ENCODE peak calls at places on chromosomes 2 and 18, in six cellular contexts. One of them, this sample, is unnamed.

GRCh38 chr2:105926960-105927678 is 182.4 kb downstream of the NCK2 start:
- DNase-seq in AG10803: no peak
- DNase-seq in GM06990: no peak
- DNase-seq in suprapubic skin: peak
- DNase-seq in BJ: no peak
- DNase-seq in lung: no peak
- DNase-seq in this sample: no peak

GRCh38 chr2:25098558-25099486 is 56.9 kb downstream of the EFR3B start:
- DNase-seq in AG10803: no peak
- DNase-seq in GM06990: no peak
- DNase-seq in suprapubic skin: no peak
- DNase-seq in BJ: no peak
- DNase-seq in lung: no peak
- DNase-seq in this sample: no peak

GRCh38 chr2:234136461-234136860 is 86.0 kb downstream of the SPP2 start:
- DNase-seq in AG10803: no peak
- DNase-seq in GM06990: no peak
- DNase-seq in suprapubic skin: no peak
- DNase-seq in BJ: no peak
- DNase-seq in lung: no peak
- DNase-seq in this sample: no peak

GRCh38 chr2:226690471-226691024 is 109.1 kb downstream of the IRS1 start:
- DNase-seq in AG10803: no peak
- DNase-seq in GM06990: no peak
- DNase-seq in suprapubic skin: no peak
- DNase-seq in BJ: no peak
- DNase-seq in lung: no peak
- DNase-seq in this sample: no peak

GRCh38 chr18:13800505-13801259 is 23.3 kb upstream of the MC5R start:
- DNase-seq in AG10803: peak
- DNase-seq in GM06990: peak
- DNase-seq in suprapubic skin: no peak
- DNase-seq in BJ: no peak
- DNase-seq in lung: peak
- DNase-seq in this sample: peak

GRCh38 chr18:79522451-79523220 is 126.9 kb downstream of the NFATC1 start:
- DNase-seq in AG10803: no peak
- DNase-seq in GM06990: peak
- DNase-seq in suprapubic skin: peak
- DNase-seq in BJ: no peak
- DNase-seq in lung: no peak
- DNase-seq in this sample: no peak

GRCh38 chr2:234496835-234497591 is at the start of gene ARL4C:
- DNase-seq in AG10803: peak
- DNase-seq in GM06990: peak
- DNase-seq in suprapubic skin: no peak
- DNase-seq in BJ: no peak
- DNase-seq in lung: peak
- DNase-seq in this sample: peak

GRCh38 chr2:41409328-41409727 is 638.5 kb upstream of the PKDCC start:
- DNase-seq in AG10803: no peak
- DNase-seq in GM06990: no peak
- DNase-seq in suprapubic skin: no peak
- DNase-seq in BJ: no peak
- DNase-seq in lung: no peak
- DNase-seq in this sample: no peak

GRCh38 chr2:132632000-132632649 is 37.9 kb downstream of the LYPD1 start:
- DNase-seq in AG10803: peak
- DNase-seq in GM06990: no peak
- DNase-seq in suprapubic skin: no peak
- DNase-seq in BJ: no peak
- DNase-seq in lung: no peak
- DNase-seq in this sample: no peak

GRCh38 chr2:132636346-132636745 is 33.7 kb downstream of the LYPD1 start:
- DNase-seq in AG10803: no peak
- DNase-seq in GM06990: no peak
- DNase-seq in suprapubic skin: no peak
- DNase-seq in BJ: no peak
- DNase-seq in lung: no peak
- DNase-seq in this sample: no peak

DNA sequence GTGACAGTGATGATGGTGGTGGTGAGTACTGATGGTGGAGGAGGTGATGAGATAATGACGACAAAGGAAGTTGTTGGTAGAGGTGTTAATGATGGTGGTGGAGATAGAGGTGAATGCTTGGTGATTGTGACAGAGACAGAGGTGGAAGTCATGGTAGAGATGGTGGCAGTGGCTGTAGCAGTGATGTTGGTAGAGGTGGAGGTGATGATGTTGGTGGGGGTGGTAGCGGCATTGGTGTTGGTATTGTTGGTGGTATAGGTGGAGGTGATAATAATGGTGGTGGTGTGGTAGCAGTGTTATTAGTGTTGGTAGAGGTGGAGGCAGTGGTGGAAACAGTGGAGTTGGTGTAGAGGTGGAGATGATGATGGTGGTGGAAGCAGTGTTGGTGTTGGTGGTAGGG is 36.4 kb downstream of the LYPD1 start:
- DNase-seq in AG10803: no peak
- DNase-seq in GM06990: no peak
- DNase-seq in suprapubic skin: no peak
- DNase-seq in BJ: no peak
- DNase-seq in lung: no peak
- DNase-seq in this sample: no peak
- H3K4me3 ChIP-seq in AG10803: no peak
- H3K4me3 ChIP-seq in GM06990: no peak
- H3K4me3 ChIP-seq in suprapubic skin: no peak
- H3K4me3 ChIP-seq in BJ: no peak
- H3K4me3 ChIP-seq in lung: no peak
- H3K4me3 ChIP-seq in this sample: no peak

GRCh38 chr2:239321596-239322413 is 79.0 kb downstream of the HDAC4 start:
- DNase-seq in AG10803: no peak
- DNase-seq in GM06990: no peak
- DNase-seq in suprapubic skin: no peak
- DNase-seq in BJ: no peak
- DNase-seq in lung: no peak
- DNase-seq in this sample: no peak

GRCh38 chr2:239318790-239319189 is 82.0 kb downstream of the HDAC4 start:
- DNase-seq in AG10803: peak
- DNase-seq in GM06990: no peak
- DNase-seq in suprapubic skin: no peak
- DNase-seq in BJ: no peak
- DNase-seq in lung: no peak
- DNase-seq in this sample: no peak

GRCh38 chr2:239318091-239318725 is 82.6 kb downstream of the HDAC4 start:
- DNase-seq in AG10803: no peak
- DNase-seq in GM06990: no peak
- DNase-seq in suprapubic skin: peak
- DNase-seq in BJ: no peak
- DNase-seq in lung: no peak
- DNase-seq in this sample: no peak

GRCh38 chr2:239316562-239317465 is 84.0 kb downstream of the HDAC4 start:
- DNase-seq in AG10803: peak
- DNase-seq in GM06990: no peak
- DNase-seq in suprapubic skin: peak
- DNase-seq in BJ: no peak
- DNase-seq in lung: no peak
- DNase-seq in this sample: no peak

DNA sequence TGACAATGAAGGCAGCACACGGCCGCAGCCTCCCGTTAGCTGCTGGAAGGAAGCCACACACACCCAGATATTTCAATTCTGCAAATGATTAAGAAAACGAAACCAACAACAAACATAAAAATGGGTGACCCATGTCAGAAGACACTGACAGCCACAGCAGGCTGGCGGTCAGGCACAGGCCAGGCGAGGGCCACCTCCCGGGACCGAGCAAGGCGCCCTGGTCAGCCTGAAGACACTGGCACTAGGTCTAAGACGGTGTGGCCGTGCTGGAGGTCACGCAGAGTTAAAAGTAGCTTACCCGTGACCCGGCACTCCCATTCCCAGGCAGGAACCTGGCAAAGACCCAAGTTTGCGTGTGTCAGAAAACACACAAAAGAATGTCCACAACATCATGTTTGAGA is 81.6 kb downstream of the HDAC4 start:
- DNase-seq in AG10803: peak
- DNase-seq in GM06990: no peak
- DNase-seq in suprapubic skin: peak
- DNase-seq in BJ: no peak
- DNase-seq in lung: no peak
- DNase-seq in this sample: no peak
- H3K4me3 ChIP-seq in AG10803: peak
- H3K4me3 ChIP-seq in GM06990: no peak
- H3K4me3 ChIP-seq in suprapubic skin: peak
- H3K4me3 ChIP-seq in BJ: no peak
- H3K4me3 ChIP-seq in lung: no peak
- H3K4me3 ChIP-seq in this sample: no peak

DNA sequence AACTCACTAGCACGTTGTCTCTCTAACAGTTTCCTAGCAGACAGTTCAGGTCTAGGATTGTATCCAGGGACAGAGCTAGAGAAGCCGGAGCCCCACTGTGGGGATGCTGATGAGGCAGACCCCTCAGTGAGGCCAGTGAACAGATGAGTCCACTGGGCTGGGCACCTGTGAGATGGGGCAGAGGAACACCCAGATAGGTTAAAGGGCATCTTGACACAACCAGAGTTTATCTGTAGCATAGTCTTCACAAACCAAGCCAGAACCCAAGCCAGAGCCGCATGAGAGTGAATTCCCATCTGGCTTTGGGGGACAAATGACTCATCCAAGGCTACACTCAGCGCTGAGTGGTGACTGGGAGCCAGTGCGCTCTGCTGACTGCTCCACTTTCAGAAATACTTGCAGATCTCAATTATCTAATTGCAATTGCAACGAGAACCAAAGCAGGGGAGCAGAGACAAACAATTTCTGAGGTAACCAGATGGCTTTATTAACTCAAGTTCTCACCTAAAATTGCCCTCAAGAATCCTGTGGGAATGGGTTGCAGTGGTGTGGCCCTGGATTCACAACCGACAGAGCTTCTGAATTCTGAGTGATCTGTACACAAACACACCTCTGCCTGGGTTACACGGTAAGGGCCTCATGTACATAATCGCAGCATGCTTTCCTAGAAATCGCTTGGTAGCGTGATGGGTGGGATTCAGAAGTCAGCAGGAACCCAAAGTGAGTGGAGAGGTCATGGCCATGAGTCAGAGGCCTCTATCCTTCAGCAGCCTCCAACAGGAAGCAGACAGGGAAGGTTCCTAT is 48.7 kb upstream of the MSH2 start:
- DNase-seq in AG10803: peak
- DNase-seq in GM06990: no peak
- DNase-seq in suprapubic skin: no peak
- DNase-seq in BJ: no peak
- DNase-seq in lung: no peak
- DNase-seq in this sample: no peak
- H3K4me3 ChIP-seq in AG10803: no peak
- H3K4me3 ChIP-seq in GM06990: no peak
- H3K4me3 ChIP-seq in suprapubic skin: no peak
- H3K4me3 ChIP-seq in BJ: no peak
- H3K4me3 ChIP-seq in lung: no peak
- H3K4me3 ChIP-seq in this sample: no peak

GRCh38 chr2:7794916-7795315 is 877.7 kb downstream of the RNF144A start:
- DNase-seq in AG10803: peak
- DNase-seq in GM06990: no peak
- DNase-seq in suprapubic skin: no peak
- DNase-seq in BJ: no peak
- DNase-seq in lung: no peak
- DNase-seq in this sample: no peak

GRCh38 chr2:7795358-7796199 is 878.4 kb downstream of the RNF144A start:
- DNase-seq in AG10803: peak
- DNase-seq in GM06990: no peak
- DNase-seq in suprapubic skin: no peak
- DNase-seq in BJ: no peak
- DNase-seq in lung: no peak
- DNase-seq in this sample: no peak

GRCh38 chr2:7792031-7792651 is 874.9 kb downstream of the RNF144A start:
- DNase-seq in AG10803: no peak
- DNase-seq in GM06990: no peak
- DNase-seq in suprapubic skin: no peak
- DNase-seq in BJ: no peak
- DNase-seq in lung: peak
- DNase-seq in this sample: no peak

GRCh38 chr2:7801212-7801611 is 880.6 kb upstream of the ID2 start:
- DNase-seq in AG10803: no peak
- DNase-seq in GM06990: no peak
- DNase-seq in suprapubic skin: no peak
- DNase-seq in BJ: no peak
- DNase-seq in lung: no peak
- DNase-seq in this sample: no peak

GRCh38 chr2:7796200-7796563 is 879.0 kb downstream of the RNF144A start:
- DNase-seq in AG10803: no peak
- DNase-seq in GM06990: no peak
- DNase-seq in suprapubic skin: no peak
- DNase-seq in BJ: no peak
- DNase-seq in lung: no peak
- DNase-seq in this sample: no peak
- H3K4me3 ChIP-seq in AG10803: no peak
- H3K4me3 ChIP-seq in GM06990: no peak
- H3K4me3 ChIP-seq in suprapubic skin: no peak
- H3K4me3 ChIP-seq in BJ: no peak
- H3K4me3 ChIP-seq in lung: no peak
- H3K4me3 ChIP-seq in this sample: no peak

DNA sequence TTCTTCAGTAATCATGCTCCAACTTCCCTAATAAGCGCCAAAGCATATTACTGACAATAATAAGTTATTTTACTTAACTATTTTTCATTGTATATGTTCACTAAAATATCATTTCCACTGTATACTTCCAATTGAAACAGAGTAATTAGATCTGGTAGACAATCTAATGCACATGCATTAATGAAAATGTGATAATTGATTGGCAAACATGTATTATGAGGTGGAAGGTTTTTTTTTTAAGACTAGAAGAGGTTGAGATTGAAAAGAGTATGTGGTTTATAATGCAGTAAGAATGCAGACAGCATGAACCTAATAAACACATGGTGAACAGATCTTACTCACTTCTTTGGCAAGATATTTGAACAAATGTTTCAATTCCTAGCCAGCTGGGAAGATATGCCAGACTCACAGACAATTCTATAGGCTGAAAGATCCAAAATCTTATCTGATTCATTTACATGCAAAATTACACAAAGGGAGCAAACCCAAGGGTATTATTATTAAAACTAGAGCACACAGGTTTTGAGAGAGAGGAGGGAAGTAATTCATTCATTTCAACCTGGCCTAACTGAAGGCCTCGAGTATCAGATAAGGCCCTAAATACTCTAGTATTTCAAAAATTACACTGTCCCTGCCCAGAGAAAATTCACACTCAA is 2.8 kb downstream of the NCKAP1 start:
- DNase-seq in AG10803: peak
- DNase-seq in GM06990: no peak
- DNase-seq in suprapubic skin: no peak
- DNase-seq in BJ: peak
- DNase-seq in lung: no peak
- DNase-seq in this sample: no peak
- H3K4me3 ChIP-seq in AG10803: peak
- H3K4me3 ChIP-seq in GM06990: no peak
- H3K4me3 ChIP-seq in suprapubic skin: peak
- H3K4me3 ChIP-seq in BJ: peak
- H3K4me3 ChIP-seq in lung: no peak
- H3K4me3 ChIP-seq in this sample: no peak

GRCh38 chr18:35592298-35592697 is 10.8 kb downstream of the GALNT1 start:
- DNase-seq in AG10803: no peak
- DNase-seq in GM06990: peak
- DNase-seq in suprapubic skin: no peak
- DNase-seq in BJ: no peak
- DNase-seq in lung: no peak
- DNase-seq in this sample: no peak
- H3K4me3 ChIP-seq in AG10803: no peak
- H3K4me3 ChIP-seq in GM06990: peak
- H3K4me3 ChIP-seq in suprapubic skin: no peak
- H3K4me3 ChIP-seq in BJ: no peak
- H3K4me3 ChIP-seq in lung: no peak
- H3K4me3 ChIP-seq in this sample: no peak

GRCh38 chr2:45001629-45002385 is 7.4 kb downstream of the SIX2 start:
- DNase-seq in AG10803: no peak
- DNase-seq in GM06990: no peak
- DNase-seq in suprapubic skin: no peak
- DNase-seq in BJ: no peak
- DNase-seq in lung: no peak
- DNase-seq in this sample: no peak
- H3K4me3 ChIP-seq in AG10803: peak
- H3K4me3 ChIP-seq in GM06990: no peak
- H3K4me3 ChIP-seq in suprapubic skin: peak
- H3K4me3 ChIP-seq in BJ: no peak
- H3K4me3 ChIP-seq in lung: no peak
- H3K4me3 ChIP-seq in this sample: no peak